ENCODE peak calls at places on chromosome 3, in six cellular contexts. H, J, F, N, S and Z are unnamed samples.

GRCh38 chr3:182212479-182213076 is 500.9 kb downstream of the SOX2 start:
- DNase-seq in J (peak), S (no peak), N (peak), H (no peak), F (no peak), Z (no peak)

GRCh38 chr3:81612768-81613167 is 148.7 kb downstream of the GBE1 start:
- DNase-seq in S (no peak), F (no peak), J (no peak), N (no peak), H (no peak), Z (no peak)

GRCh38 chr3:48472673-48472922 is 26.1 kb downstream of the ATRIP start:
- DNase-seq in S (no peak), F (no peak), J (no peak), H (no peak), N (peak), Z (no peak)

GRCh38 chr3:53043738-53044137 is 2.1 kb downstream of the SFMBT1 start:
- DNase-seq in H (no peak), F (no peak), J (no peak), N (no peak), S (no peak), Z (no peak)

GRCh38 chr3:98731720-98732238 is 31.4 kb upstream of the ST3GAL6 start:
- DNase-seq in F (no peak), H (no peak), N (no peak), J (peak), S (no peak), Z (no peak)

GRCh38 chr3:137692803-137693431 is 71.2 kb upstream of the SOX14 start:
- DNase-seq in S (no peak), N (peak), J (no peak), F (peak), H (no peak), Z (no peak)

GRCh38 chr3:30924763-30925162 is 30.3 kb upstream of the GADL1 start:
- DNase-seq in H (no peak), N (no peak), S (no peak), F (no peak), J (no peak), Z (no peak)

GRCh38 chr3:58665410-58665809 is 1.2 kb downstream of the FAM3D start:
- DNase-seq in J (no peak), F (no peak), S (no peak), N (no peak), H (no peak), Z (no peak)

GRCh38 chr3:111338059-111338698 is 203.8 kb upstream of the CD96 start:
- DNase-seq in S (no peak), F (no peak), H (no peak), N (peak), J (peak), Z (peak)

GRCh38 chr3:125107861-125108567 is 52.2 kb upstream of the HEG1 start:
- DNase-seq in F (no peak), H (no peak), J (peak), N (no peak), S (no peak), Z (peak)

GRCh38 chr3:40875581-40875980 is 323.7 kb upstream of the CTNNB1 start:
- DNase-seq in H (no peak), S (no peak), F (no peak), N (no peak), J (no peak), Z (no peak)

GRCh38 chr3:100155590-100155989 is 41.3 kb upstream of the FILIP1L start:
- DNase-seq in N (no peak), H (no peak), J (no peak), S (no peak), F (no peak), Z (no peak)

GRCh38 chr3:158220575-158220974 is 110.7 kb downstream of the RSRC1 start:
- DNase-seq in F (no peak), S (no peak), H (no peak), J (no peak), N (no peak), Z (no peak)

GRCh38 chr3:31027191-31027761 is 132.8 kb upstream of the GADL1 start:
- DNase-seq in J (no peak), H (no peak), S (no peak), F (no peak), N (no peak), Z (no peak)

GRCh38 chr3:189041482-189042090 is 130.2 kb upstream of the TPRG1 start:
- DNase-seq in J (peak), H (peak), F (no peak), S (peak), N (peak), Z (peak)

GRCh38 chr3:197541756-197542539 is 13.8 kb downstream of the BDH1 start:
- DNase-seq in J (peak), S (peak), H (no peak), F (no peak), N (no peak), Z (no peak)

GRCh38 chr3:126259411-126260391 is 79.3 kb upstream of the ALDH1L1 start:
- DNase-seq in F (no peak), N (no peak), S (peak), H (no peak), J (peak), Z (peak)

GRCh38 chr3:132231633-132232032 is 85.6 kb upstream of the ACP3 start:
- DNase-seq in H (no peak), J (peak), N (peak), S (no peak), F (no peak), Z (no peak)

GRCh38 chr3:197458179-197458707 is 97.5 kb downstream of the BDH1 start:
- DNase-seq in F (no peak), J (no peak), H (peak), N (no peak), S (no peak), Z (no peak)

GRCh38 chr3:45567730-45568172 is 26.8 kb upstream of the LIMD1 start:
- DNase-seq in F (no peak), J (no peak), H (no peak), S (no peak), N (no peak), Z (no peak)

GRCh38 chr3:71684752-71685151 is 40.5 kb downstream of the EIF4E3 start:
- DNase-seq in J (peak), S (peak), H (no peak), F (no peak), N (no peak), Z (no peak)

GRCh38 chr3:188978772-188979171 is 193.0 kb upstream of the TPRG1 start:
- DNase-seq in S (peak), J (no peak), H (no peak), F (no peak), N (no peak), Z (no peak)

GRCh38 chr3:76383781-76384180 is 598.4 kb upstream of the ZNF717 start:
- DNase-seq in J (no peak), S (no peak), H (no peak), N (no peak), F (no peak), Z (no peak)

GRCh38 chr3:159734681-159735080 is 254.0 kb upstream of the IL12A start:
- DNase-seq in S (no peak), J (peak), F (no peak), H (no peak), N (no peak), Z (no peak)

GRCh38 chr3:8964436-8965370 is 1.4 kb upstream of the RAD18 start:
- DNase-seq in N (peak), S (no peak), H (no peak), J (peak), F (no peak), Z (no peak)

GRCh38 chr3:22523925-22524324 is 679.2 kb upstream of the UBE2E2 start:
- DNase-seq in S (no peak), H (no peak), J (no peak), N (no peak), F (no peak), Z (no peak)

GRCh38 chr3:127652246-127652995 is 20.3 kb upstream of the ABTB1 start:
- DNase-seq in H (peak), J (peak), S (peak), F (no peak), N (peak), Z (peak)

GRCh38 chr3:31189971-31190370 is 295.5 kb upstream of the GADL1 start:
- DNase-seq in F (no peak), H (no peak), N (no peak), S (no peak), J (no peak), Z (no peak)

GRCh38 chr3:195239121-195239520 is 31.8 kb downstream of the XXYLT1 start:
- DNase-seq in H (no peak), F (no peak), N (no peak), S (no peak), J (no peak), Z (no peak)

GRCh38 chr3:79085166-79085565 is 682.6 kb downstream of the ROBO1 start:
- DNase-seq in N (no peak), J (no peak), F (no peak), S (no peak), H (no peak), Z (no peak)

GRCh38 chr3:55631766-55632331 is 144.7 kb upstream of the WNT5A start:
- DNase-seq in H (no peak), J (no peak), N (no peak), S (no peak), F (no peak), Z (no peak)

GRCh38 chr3:180860180-180860858 is 52.2 kb upstream of the FXR1 start:
- DNase-seq in S (no peak), H (no peak), F (no peak), N (no peak), J (no peak), Z (no peak)

GRCh38 chr3:140711043-140711718 is 33.3 kb downstream of the TRIM42 start:
- DNase-seq in H (no peak), F (no peak), S (no peak), N (no peak), J (no peak), Z (no peak)

GRCh38 chr3:134752761-134753461 is 42.1 kb upstream of the EPHB1 start:
- DNase-seq in F (no peak), J (no peak), H (no peak), N (no peak), S (no peak), Z (no peak)

GRCh38 chr3:188049890-188050530 is 103.9 kb upstream of the LPP start:
- DNase-seq in F (no peak), J (no peak), N (no peak), H (no peak), S (no peak), Z (no peak)

GRCh38 chr3:134072881-134073582 is 43.3 kb upstream of the SLCO2A1 start:
- DNase-seq in S (no peak), J (no peak), N (no peak), H (peak), F (no peak), Z (no peak)

GRCh38 chr3:120596116-120596852 is at the start of gene NDUFB4:
- DNase-seq in S (peak), J (peak), N (peak), F (peak), H (peak), Z (peak)
- TF ChIP-seq POLR2A in S (peak), J (peak), N (peak), F (peak), H (no peak), Z (peak)

GRCh38 chr3:152268501-152269422 is at the start of gene MBNL1:
- DNase-seq in N (peak), F (peak), H (peak), J (peak), S (peak), Z (peak)
- TF ChIP-seq POLR2A in N (peak), F (no peak), H (peak), J (peak), S (no peak), Z (peak)

DNA sequence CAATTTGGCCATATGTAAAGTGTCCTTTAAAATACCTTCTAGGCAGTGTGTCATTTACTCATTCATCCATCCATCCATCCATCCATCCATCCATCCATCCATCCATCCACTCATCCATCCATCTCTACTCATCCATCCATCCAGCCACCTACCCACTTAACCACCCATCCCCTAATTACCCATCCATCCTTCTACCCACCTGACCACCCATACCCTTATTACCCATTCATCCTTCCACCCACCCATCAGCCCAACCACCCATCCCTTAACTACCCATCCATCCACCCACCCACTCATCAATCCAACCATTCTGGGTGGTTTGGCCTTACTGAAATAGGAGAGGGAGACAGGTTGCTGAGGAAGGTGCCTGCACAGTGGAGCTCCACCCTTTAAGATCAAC is 322.2 kb downstream of the CHST2 start:
- DNase-seq in N (no peak), S (no peak), J (no peak), F (no peak), H (no peak), Z (no peak)
- TF ChIP-seq POLR2A in N (no peak), S (no peak), J (no peak), F (no peak), H (no peak), Z (no peak)

DNA sequence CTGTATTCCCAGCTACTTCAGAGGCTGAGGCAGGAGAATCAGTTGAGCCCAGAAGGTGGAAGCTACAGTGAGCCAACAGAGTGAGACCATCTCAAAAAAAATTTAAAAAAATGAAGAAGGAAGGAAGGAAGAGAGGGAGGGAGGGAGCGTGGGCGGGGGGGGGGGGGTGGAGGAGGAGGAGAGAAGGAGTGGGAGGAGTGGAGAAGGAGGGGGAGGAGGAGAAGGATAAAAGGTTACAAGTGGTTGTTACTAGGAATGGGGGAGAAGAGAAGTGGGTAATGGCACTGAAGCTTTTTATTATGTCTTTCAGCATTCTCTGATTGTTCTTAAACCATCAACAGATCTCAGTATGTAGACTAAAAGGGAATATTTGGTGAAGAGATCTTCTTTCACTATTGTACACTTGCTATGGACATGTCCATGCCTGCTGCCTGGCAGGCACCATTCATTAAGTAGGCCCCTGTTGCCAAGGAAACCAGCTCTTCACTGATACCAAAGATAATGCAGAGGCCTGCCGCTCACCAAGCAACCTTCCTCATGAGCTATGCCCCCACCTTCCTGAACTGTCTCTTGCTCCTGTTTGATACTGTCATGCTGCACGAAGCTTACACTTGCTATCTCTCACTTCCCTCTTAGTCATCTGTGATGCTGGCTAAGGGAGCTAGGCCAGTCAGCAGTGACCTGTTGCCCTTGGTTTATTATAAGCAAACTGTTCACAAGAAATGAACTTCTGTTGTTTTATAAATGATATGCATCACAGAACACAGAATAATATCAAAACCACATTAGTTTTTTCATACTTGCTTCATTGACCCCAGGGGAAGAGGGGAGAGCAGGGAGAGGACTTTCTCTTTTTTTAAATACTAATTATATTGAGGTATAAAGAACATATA is 23.1 kb downstream of the EPM2AIP1 start:
- DNase-seq in H (no peak), N (no peak), S (no peak), F (no peak), J (peak), Z (peak)
- TF ChIP-seq POLR2A in H (no peak), N (no peak), S (no peak), F (no peak), J (no peak), Z (peak)

DNA sequence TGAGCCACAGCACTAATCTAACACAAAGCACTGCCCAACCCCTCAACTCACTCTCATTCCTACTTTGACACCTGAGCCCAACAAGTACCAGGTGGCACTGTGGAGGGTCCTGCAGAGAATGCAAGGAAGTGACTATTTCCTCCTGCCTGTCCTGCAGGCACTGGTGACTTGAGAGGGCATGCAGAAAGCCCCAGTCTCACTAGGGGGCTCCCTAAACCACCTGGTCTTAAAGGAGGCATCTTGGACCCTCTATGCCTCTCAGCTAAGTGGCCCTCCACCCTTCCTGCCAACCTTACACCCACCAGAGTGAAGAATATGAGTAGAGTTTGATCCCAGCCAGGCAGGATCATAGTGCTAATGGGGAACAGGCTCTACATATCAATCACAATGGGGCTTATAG is 15.2 kb downstream of the TRAIP start:
- DNase-seq in S (no peak), N (peak), H (no peak), F (no peak), J (peak), Z (peak)
- TF ChIP-seq POLR2A in S (no peak), N (no peak), H (no peak), F (no peak), J (no peak), Z (no peak)